ENCODE peak calls at places on chromosomes 3 and 15, in seven cellular contexts. One of them, this sample, is unnamed.

GRCh38 chr15:52689562-52689961 is 10.4 kb upstream of the ATOSA start:
- DNase-seq in tibial artery: no peak
- DNase-seq in H1: no peak
- DNase-seq in endothelial cell of umbilical vein: no peak
- DNase-seq in stomach: no peak
- DNase-seq in left lung: no peak
- DNase-seq in psoas muscle: no peak
- DNase-seq in this sample: no peak

GRCh38 chr3:94070341-94070911 is 7.6 kb downstream of the NSUN3 start:
- DNase-seq in tibial artery: no peak
- DNase-seq in H1: no peak
- DNase-seq in endothelial cell of umbilical vein: no peak
- DNase-seq in stomach: no peak
- DNase-seq in left lung: no peak
- DNase-seq in psoas muscle: no peak
- DNase-seq in this sample: no peak

GRCh38 chr15:35696767-35697231 is 150.8 kb upstream of the DPH6 start:
- DNase-seq in tibial artery: no peak
- DNase-seq in H1: no peak
- DNase-seq in endothelial cell of umbilical vein: peak; percentile 90
- DNase-seq in stomach: no peak
- DNase-seq in left lung: no peak
- DNase-seq in psoas muscle: no peak
- DNase-seq in this sample: no peak

GRCh38 chr3:184755315-184755731 is 43.5 kb upstream of the MAGEF1 start:
- DNase-seq in tibial artery: no peak
- DNase-seq in H1: no peak
- DNase-seq in endothelial cell of umbilical vein: no peak
- DNase-seq in stomach: no peak
- DNase-seq in left lung: no peak
- DNase-seq in psoas muscle: no peak
- DNase-seq in this sample: no peak

GRCh38 chr3:7508821-7509220 is 647.9 kb downstream of the GRM7 start:
- DNase-seq in tibial artery: no peak
- DNase-seq in H1: no peak
- DNase-seq in endothelial cell of umbilical vein: no peak
- DNase-seq in stomach: no peak
- DNase-seq in left lung: no peak
- DNase-seq in psoas muscle: no peak
- DNase-seq in this sample: no peak

GRCh38 chr3:172678068-172678467 is 32.8 kb downstream of the NCEH1 start:
- DNase-seq in tibial artery: no peak
- DNase-seq in H1: no peak
- DNase-seq in endothelial cell of umbilical vein: no peak
- DNase-seq in stomach: no peak
- DNase-seq in left lung: no peak
- DNase-seq in psoas muscle: no peak
- DNase-seq in this sample: no peak

GRCh38 chr15:74844319-74845207 is 1.6 kb upstream of the ULK3 start:
- DNase-seq in tibial artery: no peak
- DNase-seq in H1: no peak
- DNase-seq in endothelial cell of umbilical vein: no peak
- DNase-seq in stomach: no peak
- DNase-seq in left lung: no peak
- DNase-seq in psoas muscle: no peak
- DNase-seq in this sample: no peak

GRCh38 chr15:56428821-56429458 is 36.0 kb downstream of the MNS1 start:
- DNase-seq in tibial artery: no peak
- DNase-seq in H1: no peak
- DNase-seq in endothelial cell of umbilical vein: peak; percentile 49
- DNase-seq in stomach: no peak
- DNase-seq in left lung: no peak
- DNase-seq in psoas muscle: no peak
- DNase-seq in this sample: no peak

GRCh38 chr3:101675709-101676218 is 1.2 kb downstream of the ZBTB11 start:
- DNase-seq in tibial artery: no peak
- DNase-seq in H1: no peak
- DNase-seq in endothelial cell of umbilical vein: no peak
- DNase-seq in stomach: no peak
- DNase-seq in left lung: no peak
- DNase-seq in psoas muscle: peak; percentile 69
- DNase-seq in this sample: peak; percentile 45

GRCh38 chr15:64524778-64525177 is 64.4 kb downstream of the ZNF609 start:
- DNase-seq in tibial artery: no peak
- DNase-seq in H1: no peak
- DNase-seq in endothelial cell of umbilical vein: no peak
- DNase-seq in stomach: no peak
- DNase-seq in left lung: no peak
- DNase-seq in psoas muscle: no peak
- DNase-seq in this sample: no peak

GRCh38 chr3:170560717-170561382 is 25.0 kb downstream of the SLC7A14 start:
- DNase-seq in tibial artery: no peak
- DNase-seq in H1: no peak
- DNase-seq in endothelial cell of umbilical vein: no peak
- DNase-seq in stomach: no peak
- DNase-seq in left lung: no peak
- DNase-seq in psoas muscle: no peak
- DNase-seq in this sample: no peak

GRCh38 chr3:157460253-157460652 is 23.6 kb downstream of the PTX3 start:
- DNase-seq in tibial artery: no peak
- DNase-seq in H1: no peak
- DNase-seq in endothelial cell of umbilical vein: peak; percentile 90
- DNase-seq in stomach: no peak
- DNase-seq in left lung: no peak
- DNase-seq in psoas muscle: no peak
- DNase-seq in this sample: no peak

GRCh38 chr3:48564022-48564421 is 441 bp upstream of the UCN2 start:
- DNase-seq in tibial artery: peak; percentile 78
- DNase-seq in H1: no peak
- DNase-seq in endothelial cell of umbilical vein: peak; percentile 61
- DNase-seq in stomach: peak; percentile 28
- DNase-seq in left lung: peak; percentile 88
- DNase-seq in psoas muscle: peak; percentile 67
- DNase-seq in this sample: peak; percentile 32

GRCh38 chr15:78453447-78453846 is 15.4 kb downstream of the IREB2 start:
- DNase-seq in tibial artery: no peak
- DNase-seq in H1: no peak
- DNase-seq in endothelial cell of umbilical vein: no peak
- DNase-seq in stomach: no peak
- DNase-seq in left lung: no peak
- DNase-seq in psoas muscle: no peak
- DNase-seq in this sample: no peak

GRCh38 chr3:50078622-50079021 is 10.1 kb upstream of the RBM5 start:
- DNase-seq in tibial artery: no peak
- DNase-seq in H1: no peak
- DNase-seq in endothelial cell of umbilical vein: no peak
- DNase-seq in stomach: no peak
- DNase-seq in left lung: no peak
- DNase-seq in psoas muscle: no peak
- DNase-seq in this sample: no peak

GRCh38 chr3:74267583-74268184 is 346.8 kb downstream of the CNTN3 start:
- DNase-seq in tibial artery: no peak
- DNase-seq in H1: peak; percentile 21
- DNase-seq in endothelial cell of umbilical vein: peak; percentile 7
- DNase-seq in stomach: no peak
- DNase-seq in left lung: no peak
- DNase-seq in psoas muscle: no peak
- DNase-seq in this sample: no peak

GRCh38 chr3:63967675-63968611 is 55.4 kb downstream of the PSMD6 start:
- DNase-seq in tibial artery: peak; percentile 76
- DNase-seq in H1: no peak
- DNase-seq in endothelial cell of umbilical vein: peak; percentile 49
- DNase-seq in stomach: no peak
- DNase-seq in left lung: no peak
- DNase-seq in psoas muscle: peak; percentile 61
- DNase-seq in this sample: no peak

GRCh38 chr3:81352867-81353266 is 408.6 kb downstream of the GBE1 start:
- DNase-seq in tibial artery: no peak
- DNase-seq in H1: no peak
- DNase-seq in endothelial cell of umbilical vein: peak; percentile 85
- DNase-seq in stomach: no peak
- DNase-seq in left lung: no peak
- DNase-seq in psoas muscle: no peak
- DNase-seq in this sample: peak; percentile 13

GRCh38 chr3:177491301-177492031 is 294.2 kb upstream of the TBL1XR1 start:
- DNase-seq in tibial artery: no peak
- DNase-seq in H1: no peak
- DNase-seq in endothelial cell of umbilical vein: peak; percentile 54
- DNase-seq in stomach: no peak
- DNase-seq in left lung: no peak
- DNase-seq in psoas muscle: no peak
- DNase-seq in this sample: peak; percentile 63

DNA sequence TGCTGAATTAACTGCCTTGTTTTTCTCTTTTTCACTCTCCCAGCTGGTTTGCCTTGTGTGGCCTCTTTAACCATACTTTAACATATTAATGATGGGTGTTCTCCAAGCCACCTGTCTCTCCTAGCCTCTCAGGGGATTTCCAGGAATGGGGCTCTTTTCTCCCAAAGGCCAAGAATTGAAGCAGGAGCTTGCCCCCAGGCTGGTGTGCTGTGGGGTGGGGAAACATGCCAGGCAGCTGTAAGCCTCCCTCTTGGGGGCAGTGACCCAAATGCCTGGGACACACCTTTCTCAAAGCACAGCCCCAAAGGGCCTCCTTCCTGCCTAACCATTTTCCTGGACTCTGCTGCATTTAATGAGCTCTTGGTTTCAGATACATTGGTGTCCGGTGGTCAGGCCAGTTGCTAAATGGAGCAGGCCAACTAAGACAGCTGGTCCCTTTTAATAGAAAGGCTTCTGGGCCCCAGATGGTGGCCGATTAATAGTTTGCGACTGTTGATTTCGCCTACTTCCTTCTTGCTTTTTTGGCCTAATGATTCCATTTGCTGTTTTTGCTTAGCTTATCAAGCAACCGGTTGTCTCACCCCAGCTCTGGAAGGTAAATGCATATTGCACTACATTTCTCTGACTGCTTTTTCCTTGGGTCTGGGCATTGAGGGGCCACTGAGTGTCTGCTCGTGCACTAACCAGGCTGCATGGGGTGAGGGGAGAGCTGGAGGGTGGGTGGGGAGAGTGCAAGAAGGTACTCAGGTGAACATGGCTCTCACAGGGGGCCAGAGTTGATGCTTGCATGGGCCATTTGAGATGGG is 5.8 kb downstream of the ALPK3 start:
- DNase-seq in tibial artery: peak; percentile 33
- DNase-seq in H1: no peak
- DNase-seq in endothelial cell of umbilical vein: no peak
- DNase-seq in stomach: no peak
- DNase-seq in left lung: no peak
- DNase-seq in psoas muscle: no peak
- DNase-seq in this sample: no peak
- H3K4me1 ChIP-seq in tibial artery: peaks cover 77% of the 10 kb centered on the region
- H3K4me1 ChIP-seq in H1: peaks cover 9% of the 10 kb centered on the region
- H3K4me1 ChIP-seq in endothelial cell of umbilical vein: peaks cover 34% of the 10 kb centered on the region
- H3K4me1 ChIP-seq in stomach: peaks cover 25% of the 10 kb centered on the region
- H3K4me1 ChIP-seq in left lung: peaks cover 23% of the 10 kb centered on the region
- H3K4me1 ChIP-seq in psoas muscle: peaks cover 94% of the 10 kb centered on the region
- H3K4me1 ChIP-seq in this sample: peaks cover 83% of the 10 kb centered on the region

DNA sequence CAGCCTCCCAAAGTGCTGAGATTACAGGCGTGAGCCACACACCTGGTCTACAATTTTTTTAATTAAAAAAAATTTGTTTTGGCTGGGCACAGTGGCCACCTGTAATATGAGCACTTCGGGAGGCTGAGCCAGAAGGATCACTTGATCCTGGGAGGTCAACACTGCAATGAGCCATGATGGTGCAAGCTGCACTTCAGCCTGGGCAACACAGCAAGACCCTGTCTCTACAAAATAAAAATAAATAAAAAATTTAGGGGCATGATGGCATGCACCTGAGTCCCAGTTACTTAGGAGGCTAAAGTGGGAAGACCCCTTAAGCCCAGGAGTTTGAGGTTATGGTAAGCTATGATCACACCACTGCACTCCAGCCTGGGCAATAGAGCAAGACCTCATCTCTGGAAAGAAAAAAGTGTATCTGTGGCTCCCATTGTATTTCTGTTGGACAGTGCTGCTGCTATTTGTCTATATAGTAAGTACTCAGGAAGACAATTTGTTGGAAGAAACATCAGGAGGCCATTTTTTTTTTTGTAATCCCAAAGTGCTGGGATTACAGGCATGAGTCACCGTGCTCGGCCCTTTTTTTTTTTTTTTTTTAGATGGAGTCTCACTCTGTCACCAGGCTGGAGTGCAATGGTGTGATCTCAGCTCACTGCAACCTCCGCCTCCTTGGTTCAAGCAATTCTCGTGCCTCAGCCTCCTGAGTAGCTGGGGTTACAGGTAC is 27.5 kb upstream of the SH3BP5 start:
- DNase-seq in tibial artery: no peak
- DNase-seq in H1: no peak
- DNase-seq in endothelial cell of umbilical vein: no peak
- DNase-seq in stomach: no peak
- DNase-seq in left lung: no peak
- DNase-seq in psoas muscle: no peak
- DNase-seq in this sample: no peak
- H3K4me1 ChIP-seq in tibial artery: peaks cover 36% of the 10 kb centered on the region
- H3K4me1 ChIP-seq in H1: peaks cover 4% of the 10 kb centered on the region
- H3K4me1 ChIP-seq in endothelial cell of umbilical vein: peaks cover 14% of the 10 kb centered on the region
- H3K4me1 ChIP-seq in stomach: no peaks in the 10 kb centered on the region
- H3K4me1 ChIP-seq in left lung: peaks cover 29% of the 10 kb centered on the region
- H3K4me1 ChIP-seq in psoas muscle: no peaks in the 10 kb centered on the region
- H3K4me1 ChIP-seq in this sample: peaks cover 18% of the 10 kb centered on the region

DNA sequence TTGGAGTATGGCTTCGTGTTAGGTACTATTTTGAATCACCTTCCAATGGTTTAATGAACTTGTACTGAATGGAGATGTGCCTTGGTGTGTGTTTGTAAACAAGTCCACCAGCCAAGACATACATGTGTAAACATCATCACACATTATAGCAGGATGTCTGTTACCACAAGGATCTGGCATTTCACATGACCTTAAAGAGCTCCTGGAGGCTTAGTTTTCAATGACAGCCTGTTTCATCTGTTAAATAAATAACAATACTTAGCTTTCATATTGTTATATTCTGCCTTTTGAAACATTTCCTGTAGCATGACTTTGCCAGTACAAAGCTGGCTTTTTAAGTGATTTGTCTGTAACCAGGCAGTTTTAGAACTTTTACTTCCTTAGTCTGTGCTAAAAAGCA is 538.6 kb upstream of the MDFIC2 start:
- DNase-seq in tibial artery: no peak
- DNase-seq in H1: no peak
- DNase-seq in endothelial cell of umbilical vein: peak; percentile 51
- DNase-seq in stomach: no peak
- DNase-seq in left lung: no peak
- DNase-seq in psoas muscle: no peak
- DNase-seq in this sample: no peak
- H3K4me1 ChIP-seq in tibial artery: peaks cover 26% of the 10 kb centered on the region
- H3K4me1 ChIP-seq in H1: peaks cover 6% of the 10 kb centered on the region
- H3K4me1 ChIP-seq in endothelial cell of umbilical vein: peaks cover 38% of the 10 kb centered on the region
- H3K4me1 ChIP-seq in stomach: no peaks in the 10 kb centered on the region
- H3K4me1 ChIP-seq in left lung: no peaks in the 10 kb centered on the region
- H3K4me1 ChIP-seq in psoas muscle: no peaks in the 10 kb centered on the region
- H3K4me1 ChIP-seq in this sample: peaks cover 46% of the 10 kb centered on the region

GRCh38 chr3:12957824-12958792 is 115.1 kb downstream of the IQSEC1 start:
- DNase-seq in tibial artery: no peak
- DNase-seq in H1: no peak
- DNase-seq in endothelial cell of umbilical vein: no peak
- DNase-seq in stomach: no peak
- DNase-seq in left lung: peak; percentile 43
- DNase-seq in psoas muscle: peak; percentile 28
- DNase-seq in this sample: no peak
- H3K4me1 ChIP-seq in tibial artery: peaks cover 98% of the 10 kb centered on the region
- H3K4me1 ChIP-seq in H1: peaks cover 6% of the 10 kb centered on the region
- H3K4me1 ChIP-seq in endothelial cell of umbilical vein: peaks cover 19% of the 10 kb centered on the region
- H3K4me1 ChIP-seq in stomach: peaks cover 73% of the 10 kb centered on the region
- H3K4me1 ChIP-seq in left lung: peaks cover 87% of the 10 kb centered on the region
- H3K4me1 ChIP-seq in psoas muscle: peaks cover 99% of the 10 kb centered on the region
- H3K4me1 ChIP-seq in this sample: peaks cover 100% of the 10 kb centered on the region